ENCODE peak calls at places on chromosomes 12 and 14, in seven cellular contexts. Y is testis; T is aorta; X is upper lobe of left lung; S is PC-3; B is uterus; U is CD8-positive, alpha-beta memory T cell. L is an unnamed sample. For H3K4me1, the result is how much of the 10 kb centered on the place peaks cover.

GRCh38 chr12:58156697-58157096 is 215.3 kb downstream of the ATP23 start:
- DNase-seq in Y (no peak), T (no peak), X (no peak), S (no peak), B (no peak), U (no peak), L (no peak)

GRCh38 chr12:52126050-52126604 is 46.6 kb downstream of the SMIM41 start:
- DNase-seq in Y (no peak), T (peak), X (no peak), S (no peak), B (no peak), U (no peak), L (no peak)

GRCh38 chr14:103257211-103257962 is 76.7 kb upstream of the EIF5 start:
- DNase-seq in Y (no peak), T (no peak), X (no peak), S (peak), B (no peak), U (no peak), L (no peak)

GRCh38 chr14:57492859-57493258 is 798 bp downstream of the CCDC198 start:
- DNase-seq in Y (no peak), T (no peak), X (no peak), S (peak), B (no peak), U (no peak), L (no peak)

GRCh38 chr14:98323850-98324249 is 948.1 kb downstream of the BCL11B start:
- DNase-seq in Y (no peak), T (no peak), X (no peak), S (no peak), B (no peak), U (no peak), L (no peak)

GRCh38 chr12:95460105-95460504 is 13.8 kb upstream of the METAP2 start:
- DNase-seq in Y (no peak), T (no peak), X (no peak), S (no peak), B (no peak), U (no peak), L (no peak)

GRCh38 chr14:104864267-104865068 is 600 bp upstream of the CEP170B start:
- DNase-seq in Y (no peak), T (peak), X (peak), S (peak), B (no peak), U (no peak), L (no peak)

GRCh38 chr14:77053046-77053841 is 24.7 kb upstream of the IRF2BPL start:
- DNase-seq in Y (peak), T (peak), X (peak), S (no peak), B (peak), U (peak), L (peak)

GRCh38 chr14:64110832-64111231 is 183.3 kb downstream of the ESR2 start:
- DNase-seq in Y (no peak), T (no peak), X (no peak), S (peak), B (no peak), U (no peak), L (no peak)

GRCh38 chr14:69052181-69052601 is 73.1 kb upstream of the ACTN1 start:
- DNase-seq in Y (no peak), T (no peak), X (no peak), S (no peak), B (peak), U (no peak), L (peak)

GRCh38 chr14:105281354-105282097 is 19.3 kb downstream of the BRF1 start:
- DNase-seq in Y (peak), T (no peak), X (no peak), S (peak), B (no peak), U (no peak), L (no peak)

GRCh38 chr12:55068416-55069010 is 48.7 kb downstream of the NEUROD4 start:
- DNase-seq in Y (peak), T (no peak), X (no peak), S (peak), B (no peak), U (no peak), L (peak)

GRCh38 chr14:85308531-85309300 is 221.2 kb upstream of the FLRT2 start:
- DNase-seq in Y (no peak), T (no peak), X (no peak), S (no peak), B (no peak), U (no peak), L (no peak)

GRCh38 chr14:103122578-103123127 is 608 bp upstream of the TNFAIP2 start:
- DNase-seq in Y (no peak), T (no peak), X (no peak), S (no peak), B (no peak), U (no peak), L (no peak)

GRCh38 chr14:104786091-104786586 is 9.4 kb downstream of the AKT1 start:
- DNase-seq in Y (peak), T (no peak), X (no peak), S (no peak), B (no peak), U (no peak), L (peak)

GRCh38 chr14:76473381-76474263 is 97.7 kb downstream of the ESRRB start:
- DNase-seq in Y (peak), T (peak), X (peak), S (no peak), B (no peak), U (no peak), L (peak)

GRCh38 chr14:63039800-63040380 is 5.4 kb downstream of the KCNH5 start:
- DNase-seq in Y (no peak), T (no peak), X (no peak), S (peak), B (no peak), U (no peak), L (no peak)

GRCh38 chr12:30905483-30906009 is 21.0 kb upstream of the TSPAN11 start:
- DNase-seq in Y (no peak), T (no peak), X (no peak), S (no peak), B (no peak), U (no peak), L (no peak)

GRCh38 chr14:36591482-36591881 is 9.1 kb upstream of the NKX2-8 start:
- DNase-seq in Y (no peak), T (no peak), X (no peak), S (peak), B (no peak), U (no peak), L (no peak)

GRCh38 chr12:101021911-101022388 is 188.1 kb downstream of the SLC5A8 start:
- DNase-seq in Y (no peak), T (no peak), X (no peak), S (peak), B (no peak), U (no peak), L (no peak)

GRCh38 chr12:50633950-50634349 is 129.2 kb downstream of the DIP2B start:
- DNase-seq in Y (no peak), T (no peak), X (no peak), S (no peak), B (no peak), U (no peak), L (no peak)

GRCh38 chr12:29783773-29784666 is at the start of gene TMTC1:
- DNase-seq in Y (peak), T (peak), X (peak), S (peak), B (peak), U (no peak), L (peak)

GRCh38 chr14:33052899-33053400 is 114.3 kb downstream of the NPAS3 start:
- DNase-seq in Y (no peak), T (no peak), X (no peak), S (no peak), B (no peak), U (no peak), L (no peak)

GRCh38 chr12:123238961-123239360 is 5.7 kb downstream of the MTRFR start:
- DNase-seq in Y (no peak), T (no peak), X (no peak), S (no peak), B (no peak), U (no peak), L (no peak)

GRCh38 chr14:32250681-32251080 is 47.6 kb upstream of the RNU6-8 start:
- DNase-seq in Y (no peak), T (no peak), X (no peak), S (no peak), B (no peak), U (no peak), L (no peak)

GRCh38 chr14:21978184-21978998 is 304.8 kb upstream of the OR4E1 start:
- DNase-seq in Y (peak), T (no peak), X (peak), S (peak), B (no peak), U (peak), L (no peak)

GRCh38 chr14:96267336-96267735 is 11.3 kb downstream of the BDKRB1 start:
- DNase-seq in Y (no peak), T (no peak), X (no peak), S (no peak), B (peak), U (no peak), L (no peak)

GRCh38 chr12:24948816-24949722 is at the start of gene BCAT1:
- DNase-seq in Y (peak), T (peak), X (peak), S (no peak), B (peak), U (peak), L (peak)

GRCh38 chr12:132007041-132007440 is 57.3 kb downstream of the EP400 start:
- DNase-seq in Y (no peak), T (peak), X (no peak), S (no peak), B (no peak), U (no peak), L (no peak)

GRCh38 chr12:132000286-132000872 is 50.6 kb downstream of the EP400 start:
- DNase-seq in Y (no peak), T (no peak), X (no peak), S (no peak), B (no peak), U (no peak), L (no peak)

GRCh38 chr12:132004946-132005345 is 55.2 kb downstream of the EP400 start:
- DNase-seq in Y (no peak), T (peak), X (no peak), S (no peak), B (no peak), U (no peak), L (no peak)

GRCh38 chr12:132006056-132006680 is 56.4 kb downstream of the EP400 start:
- DNase-seq in Y (no peak), T (peak), X (no peak), S (no peak), B (no peak), U (no peak), L (no peak)

DNA sequence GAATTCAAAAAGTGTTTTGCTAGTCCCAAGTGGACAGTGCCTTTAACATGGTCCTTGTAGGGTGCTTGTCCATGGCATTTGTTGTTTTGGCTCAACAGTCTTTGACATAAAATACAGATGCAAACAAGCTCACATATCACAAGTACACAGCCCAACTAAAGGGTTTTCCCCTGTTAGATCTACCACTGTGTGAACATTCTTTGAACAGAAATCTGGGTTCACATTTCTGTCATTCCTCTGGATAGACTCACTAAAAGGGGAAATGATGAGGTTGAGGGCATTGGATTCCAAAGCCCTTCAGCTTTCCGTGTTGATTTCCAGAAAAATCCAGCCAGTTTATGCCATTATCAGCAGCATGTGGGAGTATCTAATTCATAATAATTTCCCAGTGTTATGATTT is 54.1 kb downstream of the EP400 start:
- DNase-seq in Y (no peak), T (no peak), X (no peak), S (no peak), B (no peak), U (no peak), L (no peak)
- H3K4me1 ChIP-seq in Y (under half), T (under half), X (under half), S (under half), B (under half), U (under half), L (under half)

DNA sequence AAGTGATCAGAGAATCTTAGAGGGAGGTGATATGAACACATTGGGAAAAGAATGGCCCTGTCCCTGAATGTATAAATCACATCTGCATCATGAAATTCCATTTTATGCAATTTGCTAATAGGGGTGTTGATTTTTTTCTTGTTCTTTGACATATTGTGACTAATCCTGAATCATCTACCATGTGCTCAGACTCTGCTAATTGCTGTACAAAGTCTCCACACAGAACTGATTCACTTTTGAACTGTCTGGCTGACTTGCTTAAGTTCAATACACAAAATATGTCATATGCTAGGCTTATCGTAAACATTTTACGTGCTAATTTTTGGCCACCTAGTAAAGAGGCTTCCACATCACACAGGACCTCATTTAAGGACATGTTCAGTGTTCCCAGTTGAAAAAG is 2.6 kb downstream of the TMEM132D start:
- DNase-seq in Y (no peak), T (no peak), X (no peak), S (no peak), B (no peak), U (no peak), L (no peak)
- H3K4me1 ChIP-seq in Y (under half), T (under half), X (under half), S (under half), B (under half), U (under half), L (under half)

GRCh38 chr12:12502813-12503146 is 59.9 kb downstream of the DUSP16 start:
- DNase-seq in Y (no peak), T (no peak), X (no peak), S (no peak), B (no peak), U (no peak), L (no peak)
- H3K4me1 ChIP-seq in Y (under half), T (under half), X (under half), S (under half), B (under half), U (under half), L (under half)

GRCh38 chr12:46374711-46375110 is 2.1 kb upstream of the SLC38A2 start:
- DNase-seq in Y (no peak), T (no peak), X (no peak), S (no peak), B (no peak), U (no peak), L (no peak)

GRCh38 chr12:46378530-46378929 is 6.0 kb upstream of the SLC38A2 start:
- DNase-seq in Y (no peak), T (no peak), X (no peak), S (no peak), B (no peak), U (no peak), L (no peak)

GRCh38 chr12:46374286-46374685 is 1.7 kb upstream of the SLC38A2 start:
- DNase-seq in Y (no peak), T (no peak), X (no peak), S (no peak), B (no peak), U (no peak), L (no peak)

GRCh38 chr12:46377678-46378077 is 5.1 kb upstream of the SLC38A2 start:
- DNase-seq in Y (no peak), T (no peak), X (no peak), S (no peak), B (no peak), U (no peak), L (no peak)

DNA sequence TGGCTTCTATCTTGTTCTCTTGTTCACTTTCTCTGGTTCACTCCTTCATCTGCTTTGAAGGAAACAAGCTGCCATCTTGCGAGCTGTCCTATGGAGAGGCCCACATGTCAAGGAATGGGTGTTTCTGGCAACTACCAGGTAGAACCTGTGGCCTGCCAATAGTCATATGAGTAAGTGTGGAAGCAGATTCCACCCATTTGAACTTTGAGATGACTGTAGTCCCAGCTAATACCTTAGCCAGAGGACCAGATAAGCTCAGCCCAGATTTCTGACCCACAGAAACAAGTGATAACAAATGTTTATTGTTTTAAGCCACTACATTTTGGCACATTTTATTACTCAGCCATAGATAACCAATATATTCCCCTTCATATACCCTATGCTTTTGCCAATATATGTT is 4.0 kb upstream of the SLC38A2 start:
- DNase-seq in Y (no peak), T (no peak), X (no peak), S (no peak), B (no peak), U (no peak), L (no peak)
- H3K4me1 ChIP-seq in Y (under half), T (under half), X (under half), S (under half), B (under half), U (under half), L (under half)

DNA sequence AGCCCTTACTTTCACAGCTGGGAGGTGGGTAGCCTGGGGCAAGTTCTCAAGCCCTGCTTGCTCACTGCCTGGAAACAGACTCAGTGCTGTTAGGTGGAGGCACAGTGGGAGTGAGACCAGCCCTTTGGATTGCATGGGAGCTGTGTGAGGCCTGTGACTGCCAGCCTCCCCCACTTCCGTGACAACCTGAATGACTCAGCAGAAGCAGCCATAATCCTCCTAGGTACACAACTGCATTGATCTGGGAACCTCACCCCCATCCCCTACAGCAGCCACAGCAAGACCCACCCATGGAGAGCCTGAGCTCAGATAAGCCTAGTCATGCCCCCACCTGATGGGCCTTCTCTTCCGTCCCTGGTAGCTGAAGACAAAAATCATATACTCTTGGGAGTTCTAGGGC is 26.4 kb downstream of the ALG10 start:
- DNase-seq in Y (no peak), T (no peak), X (no peak), S (no peak), B (no peak), U (no peak), L (no peak)
- H3K4me1 ChIP-seq in Y (under half), T (under half), X (under half), S (under half), B (under half), U (under half), L (under half)

GRCh38 chr12:75766263-75767160 is 255.1 kb upstream of the KRR1 start:
- DNase-seq in Y (no peak), T (no peak), X (no peak), S (peak), B (no peak), U (no peak), L (no peak)
- H3K4me1 ChIP-seq in Y (under half), T (under half), X (under half), S (under half), B (under half), U (under half), L (under half)

L was measured in heart right ventricle.